ENCODE peak calls at places on chromosomes 12 and 14, in five cellular contexts. One of them, this sample, is unnamed.

GRCh38 chr14:60721331-60722162 is 2.6 kb downstream of the SIX4 start:
- DNase-seq in glutamatergic neuron: peak
- DNase-seq in natural killer cell treated with Interleukin-12 subunit alpha and Interleukin-12 subunit beta and Interleukin-15 and Interleukin-18, amount 100 ng/mL, for 72 hours: peak
- DNase-seq in AG04450: no peak
- DNase-seq in GM23248: peak
- DNase-seq in this sample: no peak

GRCh38 chr12:62865860-62866407 is 69.0 kb downstream of the PPM1H start:
- DNase-seq in natural killer cell treated with Interleukin-12 subunit alpha and Interleukin-12 subunit beta and Interleukin-15 and Interleukin-18, amount 100 ng/mL, for 72 hours: no peak
- DNase-seq in GM23248: peak
- DNase-seq in glutamatergic neuron: no peak
- DNase-seq in AG04450: no peak
- DNase-seq in this sample: no peak

GRCh38 chr12:77354766-77355362 is 289.5 kb upstream of the E2F7 start:
- DNase-seq in GM23248: peak
- DNase-seq in AG04450: no peak
- DNase-seq in glutamatergic neuron: no peak
- DNase-seq in natural killer cell treated with Interleukin-12 subunit alpha and Interleukin-12 subunit beta and Interleukin-15 and Interleukin-18, amount 100 ng/mL, for 72 hours: no peak
- DNase-seq in this sample: no peak

GRCh38 chr12:96034631-96035282 is 630 bp downstream of the LTA4H start:
- DNase-seq in natural killer cell treated with Interleukin-12 subunit alpha and Interleukin-12 subunit beta and Interleukin-15 and Interleukin-18, amount 100 ng/mL, for 72 hours: no peak
- DNase-seq in AG04450: no peak
- DNase-seq in GM23248: peak
- DNase-seq in glutamatergic neuron: peak
- DNase-seq in this sample: no peak

GRCh38 chr12:81294325-81295190 is 216.7 kb downstream of the ACSS3 start:
- DNase-seq in AG04450: no peak
- DNase-seq in GM23248: no peak
- DNase-seq in glutamatergic neuron: no peak
- DNase-seq in natural killer cell treated with Interleukin-12 subunit alpha and Interleukin-12 subunit beta and Interleukin-15 and Interleukin-18, amount 100 ng/mL, for 72 hours: no peak
- DNase-seq in this sample: no peak

GRCh38 chr14:64696355-64696844 is 7.8 kb upstream of the PLEKHG3 start:
- DNase-seq in natural killer cell treated with Interleukin-12 subunit alpha and Interleukin-12 subunit beta and Interleukin-15 and Interleukin-18, amount 100 ng/mL, for 72 hours: no peak
- DNase-seq in AG04450: no peak
- DNase-seq in glutamatergic neuron: no peak
- DNase-seq in GM23248: no peak
- DNase-seq in this sample: peak

GRCh38 chr12:26091837-26092236 is 33.0 kb downstream of the BHLHE41 start:
- DNase-seq in natural killer cell treated with Interleukin-12 subunit alpha and Interleukin-12 subunit beta and Interleukin-15 and Interleukin-18, amount 100 ng/mL, for 72 hours: no peak
- DNase-seq in GM23248: no peak
- DNase-seq in AG04450: no peak
- DNase-seq in glutamatergic neuron: no peak
- DNase-seq in this sample: no peak

GRCh38 chr12:108337235-108338223 is 1.6 kb downstream of the CMKLR1 start:
- DNase-seq in GM23248: peak
- DNase-seq in natural killer cell treated with Interleukin-12 subunit alpha and Interleukin-12 subunit beta and Interleukin-15 and Interleukin-18, amount 100 ng/mL, for 72 hours: peak
- DNase-seq in glutamatergic neuron: no peak
- DNase-seq in AG04450: no peak
- DNase-seq in this sample: no peak

GRCh38 chr12:25958254-25959068 is at the start of gene RASSF8:
- DNase-seq in glutamatergic neuron: peak
- DNase-seq in natural killer cell treated with Interleukin-12 subunit alpha and Interleukin-12 subunit beta and Interleukin-15 and Interleukin-18, amount 100 ng/mL, for 72 hours: peak
- DNase-seq in AG04450: peak
- DNase-seq in GM23248: peak
- DNase-seq in this sample: no peak

GRCh38 chr12:67042697-67043131 is 226.4 kb upstream of the CAND1 start:
- DNase-seq in natural killer cell treated with Interleukin-12 subunit alpha and Interleukin-12 subunit beta and Interleukin-15 and Interleukin-18, amount 100 ng/mL, for 72 hours: no peak
- DNase-seq in glutamatergic neuron: no peak
- DNase-seq in GM23248: peak
- DNase-seq in AG04450: no peak
- DNase-seq in this sample: peak

GRCh38 chr12:132407525-132407924 is 78.1 kb upstream of the GALNT9 start:
- DNase-seq in glutamatergic neuron: no peak
- DNase-seq in GM23248: peak
- DNase-seq in AG04450: no peak
- DNase-seq in natural killer cell treated with Interleukin-12 subunit alpha and Interleukin-12 subunit beta and Interleukin-15 and Interleukin-18, amount 100 ng/mL, for 72 hours: no peak
- DNase-seq in this sample: no peak

GRCh38 chr12:118816296-118816695 is 165.0 kb upstream of the SRRM4 start:
- DNase-seq in AG04450: no peak
- DNase-seq in GM23248: no peak
- DNase-seq in natural killer cell treated with Interleukin-12 subunit alpha and Interleukin-12 subunit beta and Interleukin-15 and Interleukin-18, amount 100 ng/mL, for 72 hours: no peak
- DNase-seq in glutamatergic neuron: no peak
- DNase-seq in this sample: no peak

GRCh38 chr14:52961060-52961639 is 10.3 kb upstream of the FERMT2 start:
- DNase-seq in AG04450: peak
- DNase-seq in glutamatergic neuron: peak
- DNase-seq in natural killer cell treated with Interleukin-12 subunit alpha and Interleukin-12 subunit beta and Interleukin-15 and Interleukin-18, amount 100 ng/mL, for 72 hours: no peak
- DNase-seq in GM23248: peak
- DNase-seq in this sample: no peak

GRCh38 chr12:54341901-54342300 is 17.0 kb downstream of the COPZ1 start:
- DNase-seq in AG04450: no peak
- DNase-seq in GM23248: no peak
- DNase-seq in natural killer cell treated with Interleukin-12 subunit alpha and Interleukin-12 subunit beta and Interleukin-15 and Interleukin-18, amount 100 ng/mL, for 72 hours: no peak
- DNase-seq in glutamatergic neuron: no peak
- DNase-seq in this sample: no peak

GRCh38 chr12:9751204-9752144 is 9.2 kb downstream of the CD69 start:
- DNase-seq in AG04450: no peak
- DNase-seq in glutamatergic neuron: no peak
- DNase-seq in GM23248: peak
- DNase-seq in natural killer cell treated with Interleukin-12 subunit alpha and Interleukin-12 subunit beta and Interleukin-15 and Interleukin-18, amount 100 ng/mL, for 72 hours: no peak
- DNase-seq in this sample: no peak

GRCh38 chr14:52695481-52696091 is at the start of gene ERO1A:
- DNase-seq in AG04450: peak
- DNase-seq in natural killer cell treated with Interleukin-12 subunit alpha and Interleukin-12 subunit beta and Interleukin-15 and Interleukin-18, amount 100 ng/mL, for 72 hours: peak
- DNase-seq in glutamatergic neuron: peak
- DNase-seq in GM23248: peak
- DNase-seq in this sample: peak

GRCh38 chr12:5557906-5558305 is 126.0 kb downstream of the NTF3 start:
- DNase-seq in natural killer cell treated with Interleukin-12 subunit alpha and Interleukin-12 subunit beta and Interleukin-15 and Interleukin-18, amount 100 ng/mL, for 72 hours: no peak
- DNase-seq in GM23248: no peak
- DNase-seq in AG04450: no peak
- DNase-seq in glutamatergic neuron: no peak
- DNase-seq in this sample: no peak

GRCh38 chr14:90111895-90112534 is 50.2 kb downstream of the KCNK13 start:
- DNase-seq in glutamatergic neuron: no peak
- DNase-seq in natural killer cell treated with Interleukin-12 subunit alpha and Interleukin-12 subunit beta and Interleukin-15 and Interleukin-18, amount 100 ng/mL, for 72 hours: no peak
- DNase-seq in GM23248: peak
- DNase-seq in AG04450: peak
- DNase-seq in this sample: peak

GRCh38 chr12:110281549-110282342 is 699 bp downstream of the ATP2A2 start:
- DNase-seq in glutamatergic neuron: peak
- DNase-seq in natural killer cell treated with Interleukin-12 subunit alpha and Interleukin-12 subunit beta and Interleukin-15 and Interleukin-18, amount 100 ng/mL, for 72 hours: peak
- DNase-seq in AG04450: no peak
- DNase-seq in GM23248: peak
- DNase-seq in this sample: no peak

GRCh38 chr12:107103097-107103496 is 9.7 kb upstream of the CRY1 start:
- DNase-seq in GM23248: peak
- DNase-seq in glutamatergic neuron: no peak
- DNase-seq in AG04450: no peak
- DNase-seq in natural killer cell treated with Interleukin-12 subunit alpha and Interleukin-12 subunit beta and Interleukin-15 and Interleukin-18, amount 100 ng/mL, for 72 hours: no peak
- DNase-seq in this sample: no peak

GRCh38 chr12:77299001-77299400 is 233.6 kb upstream of the E2F7 start:
- DNase-seq in glutamatergic neuron: no peak
- DNase-seq in natural killer cell treated with Interleukin-12 subunit alpha and Interleukin-12 subunit beta and Interleukin-15 and Interleukin-18, amount 100 ng/mL, for 72 hours: no peak
- DNase-seq in GM23248: peak
- DNase-seq in AG04450: no peak
- DNase-seq in this sample: no peak

GRCh38 chr14:80902608-80903007 is 38.9 kb downstream of the CEP128 start:
- DNase-seq in glutamatergic neuron: no peak
- DNase-seq in AG04450: no peak
- DNase-seq in natural killer cell treated with Interleukin-12 subunit alpha and Interleukin-12 subunit beta and Interleukin-15 and Interleukin-18, amount 100 ng/mL, for 72 hours: no peak
- DNase-seq in GM23248: no peak
- DNase-seq in this sample: no peak

GRCh38 chr12:32698285-32698684 is 19.2 kb downstream of the DNM1L start:
- DNase-seq in GM23248: no peak
- DNase-seq in glutamatergic neuron: no peak
- DNase-seq in natural killer cell treated with Interleukin-12 subunit alpha and Interleukin-12 subunit beta and Interleukin-15 and Interleukin-18, amount 100 ng/mL, for 72 hours: no peak
- DNase-seq in AG04450: no peak
- DNase-seq in this sample: no peak

GRCh38 chr12:50200507-50201273 is 33.5 kb upstream of the CERS5 start:
- DNase-seq in glutamatergic neuron: no peak
- DNase-seq in GM23248: peak
- DNase-seq in AG04450: no peak
- DNase-seq in natural killer cell treated with Interleukin-12 subunit alpha and Interleukin-12 subunit beta and Interleukin-15 and Interleukin-18, amount 100 ng/mL, for 72 hours: no peak
- DNase-seq in this sample: peak

GRCh38 chr12:68638171-68638570 is 27.5 kb downstream of the RAP1B start:
- DNase-seq in GM23248: no peak
- DNase-seq in glutamatergic neuron: no peak
- DNase-seq in AG04450: no peak
- DNase-seq in natural killer cell treated with Interleukin-12 subunit alpha and Interleukin-12 subunit beta and Interleukin-15 and Interleukin-18, amount 100 ng/mL, for 72 hours: no peak
- DNase-seq in this sample: no peak

GRCh38 chr14:93974833-93975232 is 1.5 kb downstream of the ASB2 start:
- DNase-seq in natural killer cell treated with Interleukin-12 subunit alpha and Interleukin-12 subunit beta and Interleukin-15 and Interleukin-18, amount 100 ng/mL, for 72 hours: no peak
- DNase-seq in AG04450: no peak
- DNase-seq in GM23248: no peak
- DNase-seq in glutamatergic neuron: peak
- DNase-seq in this sample: no peak

GRCh38 chr14:77864085-77864484 is 64.2 kb downstream of the ADCK1 start:
- DNase-seq in AG04450: no peak
- DNase-seq in glutamatergic neuron: no peak
- DNase-seq in natural killer cell treated with Interleukin-12 subunit alpha and Interleukin-12 subunit beta and Interleukin-15 and Interleukin-18, amount 100 ng/mL, for 72 hours: no peak
- DNase-seq in GM23248: no peak
- DNase-seq in this sample: no peak

GRCh38 chr14:44712095-44712822 is 205.2 kb upstream of the FSCB start:
- DNase-seq in AG04450: no peak
- DNase-seq in glutamatergic neuron: no peak
- DNase-seq in natural killer cell treated with Interleukin-12 subunit alpha and Interleukin-12 subunit beta and Interleukin-15 and Interleukin-18, amount 100 ng/mL, for 72 hours: no peak
- DNase-seq in GM23248: no peak
- DNase-seq in this sample: no peak

GRCh38 chr14:65993996-65994395 is 492.2 kb upstream of the CCDC196 start:
- DNase-seq in glutamatergic neuron: no peak
- DNase-seq in AG04450: no peak
- DNase-seq in GM23248: no peak
- DNase-seq in natural killer cell treated with Interleukin-12 subunit alpha and Interleukin-12 subunit beta and Interleukin-15 and Interleukin-18, amount 100 ng/mL, for 72 hours: no peak
- DNase-seq in this sample: no peak

GRCh38 chr12:117143008-117143532 is 43.9 kb upstream of the TESC start:
- DNase-seq in AG04450: no peak
- DNase-seq in natural killer cell treated with Interleukin-12 subunit alpha and Interleukin-12 subunit beta and Interleukin-15 and Interleukin-18, amount 100 ng/mL, for 72 hours: no peak
- DNase-seq in GM23248: no peak
- DNase-seq in glutamatergic neuron: no peak
- DNase-seq in this sample: peak

GRCh38 chr12:58139894-58140293 is 198.5 kb downstream of the ATP23 start:
- DNase-seq in GM23248: no peak
- DNase-seq in glutamatergic neuron: no peak
- DNase-seq in AG04450: no peak
- DNase-seq in natural killer cell treated with Interleukin-12 subunit alpha and Interleukin-12 subunit beta and Interleukin-15 and Interleukin-18, amount 100 ng/mL, for 72 hours: no peak
- DNase-seq in this sample: no peak

GRCh38 chr14:89855961-89856360 is 98.6 kb downstream of the EFCAB11 start:
- DNase-seq in natural killer cell treated with Interleukin-12 subunit alpha and Interleukin-12 subunit beta and Interleukin-15 and Interleukin-18, amount 100 ng/mL, for 72 hours: no peak
- DNase-seq in GM23248: peak
- DNase-seq in AG04450: peak
- DNase-seq in glutamatergic neuron: no peak
- DNase-seq in this sample: no peak

GRCh38 chr12:126747530-126748149 is 1519.3 kb upstream of the TMEM132C start:
- DNase-seq in AG04450: no peak
- DNase-seq in GM23248: peak
- DNase-seq in glutamatergic neuron: peak
- DNase-seq in natural killer cell treated with Interleukin-12 subunit alpha and Interleukin-12 subunit beta and Interleukin-15 and Interleukin-18, amount 100 ng/mL, for 72 hours: no peak
- DNase-seq in this sample: no peak

GRCh38 chr14:72711936-72712335 is 182.0 kb downstream of the DPF3 start:
- DNase-seq in glutamatergic neuron: no peak
- DNase-seq in AG04450: no peak
- DNase-seq in natural killer cell treated with Interleukin-12 subunit alpha and Interleukin-12 subunit beta and Interleukin-15 and Interleukin-18, amount 100 ng/mL, for 72 hours: no peak
- DNase-seq in GM23248: no peak
- DNase-seq in this sample: no peak

This sample was measured in kidney epithelial cell.